ENCODE peak calls at places on chromosomes 5 and 9, in nine cellular contexts. S is cardiac muscle cell, Y is transverse colon, D is ascending aorta, M is H9, W is RWPE1, Z is PC-9, P is neural progenitor cell, A is right atrium auricular region. X is an unnamed sample.

GRCh38 chr9:2502760-2503159 is 118.8 kb upstream of the VLDLR start:
- DNase-seq in S (no peak), Y (no peak), D (no peak), M (no peak), W (no peak), Z (no peak), P (no peak), A (no peak), X (no peak)

GRCh38 chr5:6745706-6746217 is 32.5 kb downstream of the TENT4A start:
- DNase-seq in S (peak), Y (peak), D (peak), M (no peak), W (peak), Z (peak), P (peak), A (no peak), X (no peak)

GRCh38 chr9:95434116-95435073 is 82.4 kb downstream of the PTCH1 start:
- DNase-seq in S (peak), Y (no peak), D (no peak), M (peak), W (peak), Z (peak), P (peak), A (no peak), X (no peak)

GRCh38 chr5:9877473-9877872 is 247.3 kb upstream of the TAS2R1 start:
- DNase-seq in S (peak), Y (no peak), D (no peak), M (no peak), W (no peak), Z (no peak), P (no peak), A (no peak), X (no peak)

GRCh38 chr9:98994226-98995058 is 50.7 kb downstream of the COL15A1 start:
- DNase-seq in S (peak), Y (no peak), D (no peak), M (peak), W (no peak), Z (no peak), P (no peak), A (no peak), X (no peak)

GRCh38 chr5:153831976-153832375 is 206.7 kb downstream of the FAM114A2 start:
- DNase-seq in S (peak), Y (no peak), D (no peak), M (no peak), W (peak), Z (no peak), P (peak), A (no peak), X (no peak)

GRCh38 chr9:132894343-132894742 is 15.6 kb downstream of the SPACA9 start:
- DNase-seq in S (no peak), Y (peak), D (no peak), M (no peak), W (peak), Z (peak), P (no peak), A (no peak), X (peak)

GRCh38 chr5:150137168-150137957 is 18.3 kb downstream of the PDGFRB start:
- DNase-seq in S (peak), Y (no peak), D (no peak), M (peak), W (no peak), Z (no peak), P (no peak), A (no peak), X (no peak)

GRCh38 chr5:131441184-131441583 is 177.3 kb downstream of the CDC42SE2 start:
- DNase-seq in S (no peak), Y (no peak), D (no peak), M (no peak), W (no peak), Z (no peak), P (no peak), A (no peak), X (no peak)

GRCh38 chr5:27008604-27009564 is 29.5 kb downstream of the CDH9 start:
- DNase-seq in S (no peak), Y (no peak), D (no peak), M (no peak), W (no peak), Z (no peak), P (no peak), A (no peak), X (no peak)

GRCh38 chr9:109926321-109926959 is 146.4 kb downstream of the PALM2AKAP2 start:
- DNase-seq in S (no peak), Y (peak), D (no peak), M (no peak), W (no peak), Z (no peak), P (no peak), A (no peak), X (peak)

GRCh38 chr5:138831703-138832102 is 43.4 kb downstream of the LRRTM2 start:
- DNase-seq in S (no peak), Y (no peak), D (no peak), M (no peak), W (no peak), Z (no peak), P (no peak), A (no peak), X (no peak)

GRCh38 chr5:36724429-36725332 is 118.3 kb downstream of the SLC1A3 start:
- DNase-seq in S (no peak), Y (peak), D (peak), M (peak), W (peak), Z (no peak), P (no peak), A (no peak), X (peak)

GRCh38 chr9:101254733-101255473 is 129.9 kb downstream of the BAAT start:
- DNase-seq in S (no peak), Y (no peak), D (no peak), M (no peak), W (no peak), Z (no peak), P (no peak), A (no peak), X (no peak)

GRCh38 chr5:102638316-102638715 is 116.8 kb upstream of the PAM start:
- DNase-seq in S (no peak), Y (no peak), D (no peak), M (no peak), W (no peak), Z (no peak), P (no peak), A (no peak), X (no peak)

GRCh38 chr5:157354825-157355224 is 88.9 kb downstream of the CYFIP2 start:
- DNase-seq in S (no peak), Y (no peak), D (no peak), M (peak), W (no peak), Z (no peak), P (peak), A (peak), X (no peak)

GRCh38 chr5:121009058-121009457 is 545.0 kb downstream of the PRR16 start:
- DNase-seq in S (no peak), Y (no peak), D (no peak), M (no peak), W (no peak), Z (no peak), P (no peak), A (no peak), X (no peak)

GRCh38 chr9:130462685-130463084 is 17.9 kb downstream of the ASS1 start:
- DNase-seq in S (no peak), Y (no peak), D (no peak), M (no peak), W (no peak), Z (no peak), P (no peak), A (no peak), X (no peak)

GRCh38 chr9:87872079-87872624 is 10.5 kb upstream of the SPATA31E1 start:
- DNase-seq in S (peak), Y (no peak), D (no peak), M (no peak), W (no peak), Z (no peak), P (no peak), A (peak), X (no peak)

GRCh38 chr5:50666261-50667078 is at the start of gene PARP8:
- DNase-seq in S (peak), Y (peak), D (peak), M (peak), W (peak), Z (no peak), P (peak), A (peak), X (peak)

GRCh38 chr9:131875828-131876485 is 136.1 kb upstream of the RAPGEF1 start:
- DNase-seq in S (no peak), Y (no peak), D (no peak), M (no peak), W (peak), Z (no peak), P (no peak), A (no peak), X (no peak)

GRCh38 chr9:131397100-131397790 is 3.4 kb downstream of the PRRC2B start:
- DNase-seq in S (no peak), Y (no peak), D (no peak), M (peak), W (peak), Z (peak), P (peak), A (no peak), X (no peak)

GRCh38 chr9:115764649-115765048 is 388.9 kb upstream of the PAPPA start:
- DNase-seq in S (peak), Y (no peak), D (peak), M (no peak), W (no peak), Z (no peak), P (no peak), A (no peak), X (no peak)

GRCh38 chr5:100992354-100992753 is 89.3 kb upstream of the ST8SIA4 start:
- DNase-seq in S (no peak), Y (no peak), D (no peak), M (no peak), W (no peak), Z (no peak), P (no peak), A (no peak), X (no peak)

GRCh38 chr5:175712681-175713085 is 54.8 kb downstream of the HRH2 start:
- DNase-seq in S (no peak), Y (peak), D (peak), M (no peak), W (no peak), Z (no peak), P (no peak), A (no peak), X (peak)

GRCh38 chr5:16550316-16550952 is 66.4 kb downstream of the RETREG1 start:
- DNase-seq in S (peak), Y (peak), D (no peak), M (peak), W (peak), Z (peak), P (peak), A (no peak), X (no peak)

GRCh38 chr5:88681402-88681801 is 201.6 kb downstream of the MEF2C start:
- DNase-seq in S (no peak), Y (no peak), D (no peak), M (no peak), W (no peak), Z (no peak), P (no peak), A (no peak), X (no peak)

GRCh38 chr5:152380415-152381123 is 24.5 kb downstream of the NMUR2 start:
- DNase-seq in S (no peak), Y (no peak), D (no peak), M (no peak), W (no peak), Z (no peak), P (no peak), A (no peak), X (no peak)

GRCh38 chr9:85713897-85714296 is 27.9 kb downstream of the AGTPBP1 start:
- DNase-seq in S (peak), Y (no peak), D (no peak), M (no peak), W (no peak), Z (no peak), P (no peak), A (no peak), X (no peak)

GRCh38 chr5:151195622-151196021 is 28.3 kb downstream of the CCDC69 start:
- DNase-seq in S (peak), Y (no peak), D (peak), M (no peak), W (no peak), Z (no peak), P (no peak), A (peak), X (no peak)

GRCh38 chr5:93658044-93658443 is 75.0 kb downstream of the NR2F1 start:
- DNase-seq in S (peak), Y (no peak), D (no peak), M (no peak), W (no peak), Z (no peak), P (no peak), A (no peak), X (no peak)

GRCh38 chr9:35954942-35955546 is 2.9 kb downstream of the OR2S2 start:
- DNase-seq in S (peak), Y (peak), D (peak), M (peak), W (peak), Z (peak), P (peak), A (no peak), X (no peak)

GRCh38 chr5:115398726-115399125 is 102.3 kb upstream of the CCDC112 start:
- DNase-seq in S (peak), Y (no peak), D (no peak), M (no peak), W (no peak), Z (peak), P (no peak), A (no peak), X (no peak)

GRCh38 chr5:95241155-95241554 is 43.7 kb downstream of the MCTP1 start:
- DNase-seq in S (no peak), Y (no peak), D (no peak), M (no peak), W (no peak), Z (no peak), P (no peak), A (no peak), X (no peak)

GRCh38 chr5:115457985-115458384 is 86.6 kb downstream of the FEM1C start:
- DNase-seq in S (peak), Y (peak), D (no peak), M (no peak), W (no peak), Z (no peak), P (peak), A (no peak), X (no peak)

GRCh38 chr9:27602107-27602836 is 29.0 kb upstream of the C9orf72 start:
- DNase-seq in S (no peak), Y (no peak), D (no peak), M (no peak), W (no peak), Z (no peak), P (no peak), A (no peak), X (no peak)

GRCh38 chr5:151454166-151454565 is 6.8 kb downstream of the SLC36A1 start:
- DNase-seq in S (no peak), Y (peak), D (no peak), M (no peak), W (no peak), Z (peak), P (no peak), A (no peak), X (no peak)

GRCh38 chr9:69204869-69205268 is 30.8 kb downstream of the TJP2 start:
- DNase-seq in S (peak), Y (no peak), D (peak), M (no peak), W (no peak), Z (no peak), P (peak), A (peak), X (no peak)

GRCh38 chr9:18947772-18948391 is 85.1 kb downstream of the SAXO1 start:
- DNase-seq in S (no peak), Y (no peak), D (no peak), M (no peak), W (no peak), Z (no peak), P (no peak), A (no peak), X (no peak)

DNA sequence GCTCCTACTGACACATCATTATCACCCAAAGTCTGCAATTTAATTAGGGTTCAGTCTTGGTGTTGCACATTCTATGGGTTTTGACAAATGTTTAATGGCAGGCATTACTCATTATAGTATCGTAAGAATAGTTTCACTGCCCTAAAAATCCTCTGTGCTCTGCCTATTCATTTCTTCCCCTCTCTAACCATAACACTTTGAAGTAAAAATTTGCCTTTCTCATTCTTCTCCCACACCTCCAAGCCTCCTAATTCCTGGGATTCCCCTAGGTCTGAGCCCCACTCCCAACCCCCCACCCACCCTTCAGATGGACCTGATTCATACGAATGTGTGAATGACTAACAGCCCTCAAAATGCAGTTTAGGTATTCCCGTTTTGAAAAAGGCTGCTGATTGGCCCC is 18.4 kb downstream of the ENC1 start:
- DNase-seq in S (no peak), Y (no peak), D (no peak), M (no peak), W (peak), Z (peak), P (no peak), A (no peak), X (no peak)
- H3K27ac ChIP-seq in S (no peak), Y (no peak), D (no peak), M (no peak), W (no peak), Z (no peak), P (no peak), A (no peak), X (no peak)

GRCh38 chr5:29697786-29698414 is 1495.6 kb upstream of the CDH6 start:
- DNase-seq in S (no peak), Y (no peak), D (no peak), M (peak), W (peak), Z (no peak), P (peak), A (no peak), X (no peak)
- TF ChIP-seq CTCF in S (no peak), Y (no peak), D (no peak), M (peak), W (no peak), Z (peak), P (peak), A (no peak), X (no peak)

GRCh38 chr9:135951889-135952663 is 9.1 kb downstream of the UBAC1 start:
- DNase-seq in S (no peak), Y (no peak), D (no peak), M (no peak), W (peak), Z (no peak), P (peak), A (no peak), X (no peak)
- H3K27ac ChIP-seq in S (no peak), Y (no peak), D (no peak), M (no peak), W (peak), Z (no peak), P (peak), A (no peak), X (no peak)

GRCh38 chr5:32585446-32586250 is at the start of gene SUB1:
- DNase-seq in S (peak), Y (peak), D (peak), M (peak), W (peak), Z (peak), P (peak), A (peak), X (peak)
- TF ChIP-seq CTCF in S (no peak), Y (no peak), D (no peak), M (peak), W (no peak), Z (no peak), P (peak), A (peak), X (no peak)

GRCh38 chr9:84339951-84340350 is 607 bp downstream of the SLC28A3 start:
- DNase-seq in S (no peak), Y (no peak), D (no peak), M (no peak), W (no peak), Z (peak), P (peak), A (no peak), X (no peak)
- H3K27ac ChIP-seq in S (peak), Y (peak), D (no peak), M (no peak), W (no peak), Z (peak), P (no peak), A (peak), X (no peak)

DNA sequence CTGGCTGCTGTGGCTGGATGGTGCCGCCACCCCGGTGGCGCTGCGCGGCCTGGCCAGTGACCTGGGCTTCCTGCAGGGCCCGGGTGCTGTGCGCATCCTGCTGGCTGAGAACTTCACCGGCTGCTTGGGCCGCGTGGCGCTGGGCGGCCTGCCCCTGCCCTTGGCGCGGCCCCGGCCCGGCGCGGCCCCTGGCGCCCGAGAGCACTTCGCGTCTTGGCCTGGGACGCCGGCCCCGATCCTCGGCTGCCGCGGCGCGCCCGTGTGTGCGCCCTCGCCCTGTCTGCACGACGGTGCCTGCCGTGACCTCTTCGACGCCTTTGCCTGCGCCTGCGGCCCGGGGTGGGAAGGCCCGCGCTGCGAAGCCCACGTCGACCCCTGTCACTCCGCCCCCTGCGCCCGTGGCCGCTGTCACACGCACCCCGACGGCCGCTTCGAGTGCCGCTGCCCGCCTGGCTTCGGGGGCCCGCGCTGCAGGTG is 17.5 kb downstream of the CRB2 start:
- DNase-seq in S (no peak), Y (no peak), D (no peak), M (no peak), W (no peak), Z (no peak), P (no peak), A (no peak), X (peak)
- TF ChIP-seq CTCF in S (no peak), Y (no peak), D (no peak), M (no peak), W (no peak), Z (no peak), P (no peak), A (no peak), X (no peak)